ENCODE peak calls at places on chromosomes 12 and 14, in nine cellular contexts. E is ovary; T is NCI-H526; V is non-pigmented ciliary epithelial cell; Z is SK-MEL-5; O is T-helper 2 cell; G is stimulated activated CD8-positive, alpha-beta memory T cell treated with anti-CD3 and anti-CD28 coated beads, Interleukin-7, amount 100 ng/mL, for 48 hours; Y is SK-N-SH; W is stomach. S is an unnamed sample.

GRCh38 chr12:95805864-95806669 is 15.5 kb upstream of the NTN4 start:
- DNase-seq in V (peak), W (no peak), Z (no peak), E (no peak), G (no peak), O (no peak), T (no peak), Y (no peak), S (no peak)

GRCh38 chr12:131795688-131796410 is 32.3 kb upstream of the MMP17 start:
- DNase-seq in Y (no peak), G (no peak), Z (no peak), T (peak), E (no peak), V (no peak), O (no peak), W (no peak), S (no peak)

GRCh38 chr12:82182601-82183000 is 175.6 kb downstream of the CCDC59 start:
- DNase-seq in W (no peak), V (peak), G (no peak), T (no peak), Z (no peak), E (no peak), Y (no peak), O (no peak), S (no peak)

GRCh38 chr14:95095991-95096390 is 61.3 kb downstream of the DICER1 start:
- DNase-seq in Z (no peak), Y (no peak), W (no peak), G (no peak), T (no peak), E (no peak), O (no peak), V (no peak), S (no peak)

GRCh38 chr12:101475751-101476305 is 692 bp downstream of the SPIC start:
- DNase-seq in T (no peak), Y (no peak), E (no peak), V (no peak), G (no peak), Z (no peak), O (no peak), W (no peak), S (no peak)

GRCh38 chr12:122966743-122967058 is 438 bp upstream of the ABCB9 start:
- DNase-seq in G (no peak), T (no peak), W (no peak), V (no peak), Z (no peak), O (no peak), Y (no peak), E (no peak), S (no peak)

GRCh38 chr14:75566321-75566720 is 12.1 kb upstream of the FLVCR2 start:
- DNase-seq in V (no peak), Z (no peak), O (no peak), Y (no peak), G (peak), E (no peak), W (no peak), T (no peak), S (no peak)

GRCh38 chr14:98136019-98136418 is 1136.0 kb downstream of the BCL11B start:
- DNase-seq in T (no peak), V (no peak), Y (no peak), E (no peak), O (no peak), G (no peak), Z (no peak), W (no peak), S (no peak)

GRCh38 chr12:131218291-131219172 is 264.8 kb downstream of the ADGRD1 start:
- DNase-seq in G (no peak), E (no peak), Y (no peak), Z (peak), T (peak), V (no peak), W (no peak), O (no peak), S (no peak)

GRCh38 chr12:76346798-76347420 is 1.3 kb downstream of the BBS10 start:
- DNase-seq in G (peak), W (no peak), Z (peak), V (no peak), E (no peak), O (no peak), T (peak), Y (peak), S (no peak)

GRCh38 chr14:100692256-100692655 is 34.4 kb upstream of the DLK1 start:
- DNase-seq in E (no peak), O (no peak), Y (no peak), W (no peak), G (no peak), Z (no peak), V (no peak), T (no peak), S (no peak)

GRCh38 chr12:118271199-118271598 is 101.5 kb downstream of the TAOK3 start:
- DNase-seq in T (no peak), E (no peak), V (no peak), W (no peak), O (no peak), Y (no peak), Z (no peak), G (no peak), S (no peak)

GRCh38 chr12:75489613-75490210 is 9.2 kb downstream of the GLIPR1 start:
- DNase-seq in Y (no peak), W (no peak), T (no peak), Z (no peak), O (no peak), E (no peak), V (no peak), G (peak), S (no peak)

S was measured in natural killer cell.